ENCODE peak calls at places on chromosomes 12 and 14, in six cellular contexts. Y is caudate nucleus, E is germinal center, M is omental fat pad, U is keratinocyte, K is SW480. F is an unnamed sample.

GRCh38 chr12:124917135-124917840 is 2.8 kb upstream of the UBC start:
- DNase-seq in Y (no peak), E (peak), M (peak), U (no peak), K (peak), F (peak)

GRCh38 chr14:54338696-54339317 is 58.0 kb upstream of the CDKN3 start:
- DNase-seq in Y (no peak), E (no peak), M (no peak), U (no peak), K (peak), F (peak)

GRCh38 chr14:87805315-87805723 is 187.7 kb downstream of the GALC start:
- DNase-seq in Y (peak), E (peak), M (no peak), U (no peak), K (no peak), F (no peak)

GRCh38 chr12:106733660-106734059 is 40.8 kb upstream of the RIC8B start:
- DNase-seq in Y (no peak), E (no peak), M (no peak), U (no peak), K (no peak), F (no peak)

GRCh38 chr14:99590746-99591555 is 13.1 kb downstream of the CCDC85C start:
- DNase-seq in Y (no peak), E (no peak), M (no peak), U (no peak), K (peak), F (peak)

GRCh38 chr12:72133497-72134055 is 138.6 kb upstream of the TRHDE start:
- DNase-seq in Y (no peak), E (no peak), M (no peak), U (no peak), K (no peak), F (no peak)

GRCh38 chr12:107319536-107320030 is 226.2 kb upstream of the CRY1 start:
- DNase-seq in Y (no peak), E (no peak), M (no peak), U (no peak), K (no peak), F (no peak)

GRCh38 chr12:60967128-60967527 is 1293.1 kb upstream of the USP15 start:
- DNase-seq in Y (no peak), E (no peak), M (no peak), U (no peak), K (no peak), F (no peak)

GRCh38 chr14:33555710-33556350 is 395.0 kb downstream of the EGLN3 start:
- DNase-seq in Y (no peak), E (no peak), M (no peak), U (no peak), K (no peak), F (no peak)

GRCh38 chr14:51382506-51382905 is 142.5 kb downstream of the TMX1 start:
- DNase-seq in Y (no peak), E (no peak), M (no peak), U (peak), K (no peak), F (no peak)

GRCh38 chr14:95699397-95699796 is 13.2 kb downstream of the TCL1B start:
- DNase-seq in Y (no peak), E (no peak), M (no peak), U (no peak), K (no peak), F (no peak)

GRCh38 chr14:94406910-94407309 is 18.5 kb upstream of the SERPINA1 start:
- DNase-seq in Y (no peak), E (no peak), M (no peak), U (no peak), K (no peak), F (no peak)

GRCh38 chr12:116525418-116526001 is 33.7 kb upstream of the MAP1LC3B2 start:
- DNase-seq in Y (no peak), E (no peak), M (no peak), U (peak), K (peak), F (no peak)

GRCh38 chr12:49973361-49973830 is 649 bp downstream of the AQP6 start:
- DNase-seq in Y (no peak), E (no peak), M (no peak), U (no peak), K (no peak), F (no peak)

GRCh38 chr12:42978718-42979117 is 389.2 kb upstream of the PRICKLE1 start:
- DNase-seq in Y (no peak), E (no peak), M (no peak), U (no peak), K (no peak), F (no peak)

GRCh38 chr12:16294589-16294988 is 17.1 kb upstream of the SLC15A5 start:
- DNase-seq in Y (no peak), E (no peak), M (no peak), U (no peak), K (no peak), F (no peak)

GRCh38 chr14:55220230-55220629 is 28.8 kb upstream of the DLGAP5 start:
- DNase-seq in Y (no peak), E (no peak), M (no peak), U (no peak), K (no peak), F (no peak)

GRCh38 chr14:23056956-23057756 is at the start of gene CDH24:
- DNase-seq in Y (no peak), E (peak), M (no peak), U (no peak), K (peak), F (peak)

GRCh38 chr12:23611320-23611719 is 338.1 kb downstream of the SOX5 start:
- DNase-seq in Y (no peak), E (no peak), M (no peak), U (no peak), K (no peak), F (no peak)

GRCh38 chr14:56137842-56138241 is 19.6 kb downstream of the PELI2 start:
- DNase-seq in Y (no peak), E (no peak), M (no peak), U (no peak), K (no peak), F (no peak)

GRCh38 chr12:68036642-68037041 is 47.4 kb downstream of the IFNG-AS1 start:
- DNase-seq in Y (no peak), E (no peak), M (no peak), U (no peak), K (no peak), F (no peak)

GRCh38 chr14:51626788-51627187 is 24.9 kb upstream of the FRMD6 start:
- DNase-seq in Y (no peak), E (no peak), M (no peak), U (no peak), K (no peak), F (no peak)

GRCh38 chr12:126681676-126682075 is 1585.3 kb upstream of the TMEM132C start:
- DNase-seq in Y (no peak), E (no peak), M (no peak), U (no peak), K (no peak), F (no peak)

GRCh38 chr12:2372735-2373134 is 319.9 kb downstream of the CACNA1C start:
- DNase-seq in Y (no peak), E (no peak), M (no peak), U (no peak), K (no peak), F (no peak)

GRCh38 chr14:30193791-30194407 is 266.3 kb upstream of the PRKD1 start:
- DNase-seq in Y (no peak), E (no peak), M (no peak), U (no peak), K (no peak), F (no peak)

GRCh38 chr14:104865069-104865630 is at the start of gene CEP170B:
- DNase-seq in Y (no peak), E (peak), M (no peak), U (no peak), K (peak), F (peak)

GRCh38 chr12:89960607-89961394 is 252.2 kb upstream of the ATP2B1 start:
- DNase-seq in Y (no peak), E (no peak), M (no peak), U (no peak), K (no peak), F (no peak)

GRCh38 chr14:54104746-54105145 is 148.1 kb upstream of the BMP4 start:
- DNase-seq in Y (no peak), E (no peak), M (no peak), U (no peak), K (no peak), F (no peak)

GRCh38 chr12:90989617-90990232 is 15.0 kb downstream of the EPYC start:
- DNase-seq in Y (no peak), E (no peak), M (no peak), U (no peak), K (no peak), F (no peak)

GRCh38 chr12:12230275-12230674 is 36.6 kb downstream of the LRP6 start:
- DNase-seq in Y (no peak), E (no peak), M (no peak), U (no peak), K (no peak), F (no peak)

GRCh38 chr14:20455355-20456300 is 602 bp downstream of the APEX1 start:
- DNase-seq in Y (no peak), E (peak), M (no peak), U (no peak), K (peak), F (no peak)